ENCODE peak calls at places on chromosomes 4 and X, in four cellular contexts. E, F, D and I are unnamed samples.
A peak's percentile ranks its signal among the peaks of the same experiment; 100 is the strongest.

GRCh38 chrX:148371251-148371650 is 129.2 kb upstream of the AFF2 start:
- DNase-seq in E (no peak), F (no peak), D (no peak), I (no peak)

GRCh38 chr4:58833126-58833525 is 1722.9 kb upstream of the IGFBP7 start:
- DNase-seq in E (no peak), F (no peak), D (no peak), I (no peak)

GRCh38 chr4:102439835-102440234 is 61.3 kb upstream of the NFKB1 start:
- DNase-seq in E (no peak), F (no peak), D (no peak), I (no peak)

GRCh38 chr4:78775278-78776030 is 696 bp upstream of the BMP2K start:
- DNase-seq in E (peak; percentile 90), F (peak; percentile 86), D (peak; percentile 88), I (peak; percentile 86)

GRCh38 chr4:98101988-98102387 is 41.3 kb downstream of the STPG2 start:
- DNase-seq in E (no peak), F (no peak), D (no peak), I (no peak)

GRCh38 chrX:118503260-118504041 is 7.8 kb downstream of the DOCK11 start:
- DNase-seq in E (no peak), F (no peak), D (no peak), I (no peak)

GRCh38 chrX:120452131-120452530 is 17.0 kb downstream of the LAMP2 start:
- DNase-seq in E (no peak), F (peak; percentile 36), D (peak; percentile 26), I (no peak)

GRCh38 chrX:16992902-16993301 is 46.4 kb downstream of the REPS2 start:
- DNase-seq in E (no peak), F (no peak), D (no peak), I (no peak)

GRCh38 chr4:3756343-3757059 is 9.7 kb upstream of the ADRA2C start:
- DNase-seq in E (no peak), F (no peak), D (peak; percentile 79), I (no peak)

GRCh38 chr4:121180558-121180957 is 16.4 kb upstream of the TNIP3 start:
- DNase-seq in E (no peak), F (no peak), D (no peak), I (no peak)

GRCh38 chr4:187569871-187570270 is 425.7 kb upstream of the ZFP42 start:
- DNase-seq in E (no peak), F (no peak), D (no peak), I (no peak)

GRCh38 chr4:41963105-41963504 is 18.5 kb upstream of the DCAF4L1 start:
- DNase-seq in E (no peak), F (no peak), D (no peak), I (no peak)

GRCh38 chr4:80306255-80306654 is 29.3 kb upstream of the CFAP299 start:
- DNase-seq in E (no peak), F (no peak), D (no peak), I (no peak)

GRCh38 chr4:30789219-30789671 is 69.1 kb downstream of the PCDH7 start:
- DNase-seq in E (no peak), F (no peak), D (peak; percentile 41), I (no peak)

GRCh38 chrX:108699368-108699767 is 37.0 kb downstream of the IRS4 start:
- DNase-seq in E (no peak), F (no peak), D (peak; percentile 20), I (no peak)

GRCh38 chr4:87819281-87819919 is 13.4 kb upstream of the MEPE start:
- DNase-seq in E (no peak), F (no peak), D (peak; percentile 22), I (no peak)

GRCh38 chr4:156248921-156249320 is 295.3 kb upstream of the CTSO start:
- DNase-seq in E (no peak), F (no peak), D (no peak), I (no peak)

GRCh38 chr4:120754590-120754989 is 167.9 kb downstream of the PRDM5 start:
- DNase-seq in E (no peak), F (peak; percentile 1), D (no peak), I (no peak)

GRCh38 chrX:134782796-134783195 is 124.5 kb upstream of the PLAC1 start:
- DNase-seq in E (no peak), F (no peak), D (no peak), I (no peak)

GRCh38 chrX:19958530-19959486 is 32.1 kb downstream of the BCLAF3 start:
- DNase-seq in E (no peak), F (no peak), D (no peak), I (no peak)

GRCh38 chr4:109977854-109978501 is 65.3 kb downstream of the EGF start:
- DNase-seq in E (peak; percentile 13), F (peak; percentile 9), D (peak; percentile 20), I (peak; percentile 16)

GRCh38 chrX:49176421-49177326 is 5.0 kb downstream of the PLP2 start:
- DNase-seq in E (no peak), F (no peak), D (no peak), I (no peak)

GRCh38 chr4:106585920-106586349 is 217.4 kb upstream of the GIMD1 start:
- DNase-seq in E (no peak), F (no peak), D (no peak), I (no peak)

GRCh38 chrX:106802063-106802387 is 448 bp upstream of the TBC1D8B start:
- DNase-seq in E (no peak), F (no peak), D (no peak), I (no peak)

GRCh38 chr4:152588869-152589268 is 53.0 kb upstream of the FBXW7 start:
- DNase-seq in E (no peak), F (no peak), D (no peak), I (no peak)

GRCh38 chr4:73257995-73258667 is 467 bp downstream of the ANKRD17 start:
- DNase-seq in E (no peak), F (peak; percentile 7), D (peak; percentile 52), I (no peak)

GRCh38 chr4:102345795-102346100 is 466 bp upstream of the SLC39A8 start:
- DNase-seq in E (no peak), F (no peak), D (no peak), I (no peak)

GRCh38 chrX:54042609-54043010 is 1.7 kb downstream of the PHF8 start:
- DNase-seq in E (peak; percentile 27), F (peak; percentile 5), D (peak; percentile 43), I (peak; percentile 6)

GRCh38 chr4:38236503-38236902 is 276.3 kb downstream of the PTTG2 start:
- DNase-seq in E (no peak), F (no peak), D (no peak), I (no peak)

GRCh38 chr4:70471897-70472296 is at the start of gene MUC7:
- DNase-seq in E (no peak), F (no peak), D (no peak), I (no peak)

GRCh38 chr4:8117278-8117682 is 41.3 kb downstream of the ABLIM2 start:
- DNase-seq in E (peak; percentile 13), F (no peak), D (peak; percentile 83), I (peak; percentile 12)

GRCh38 chr4:107945809-107946208 is 14.5 kb downstream of the CYP2U1 start:
- DNase-seq in E (no peak), F (no peak), D (no peak), I (no peak)

GRCh38 chr4:113781439-113782040 is 20.0 kb upstream of the CAMK2D start:
- DNase-seq in E (peak; percentile 26), F (peak; percentile 55), D (peak; percentile 28), I (no peak)

GRCh38 chr4:158769175-158769831 is 477 bp downstream of the FNIP2 start:
- DNase-seq in E (peak; percentile 51), F (peak; percentile 35), D (peak; percentile 22), I (peak; percentile 40)